ENCODE peak calls at places on chromosomes 5 and 9, in eight cellular contexts. X is H1, B is HCT116, N is sigmoid colon, K is HL-60, W is transverse colon, R is stomach, U is spleen. H is an unnamed sample. For H3K27me3, the result is how much of the 10 kb centered on the place peaks cover.

GRCh38 chr5:158881076-158881880 is 218.4 kb downstream of the EBF1 start:
- DNase-seq in X (no peak), B (no peak), N (no peak), K (no peak), W (no peak), R (no peak), U (no peak), H (no peak)

GRCh38 chr5:87770601-87771121 is 357.9 kb upstream of the CCNH start:
- DNase-seq in X (peak), B (no peak), N (no peak), K (no peak), W (no peak), R (no peak), U (peak), H (no peak)

GRCh38 chr5:151682751-151683331 is 3.9 kb downstream of the SPARC start:
- DNase-seq in X (no peak), B (no peak), N (no peak), K (no peak), W (no peak), R (no peak), U (no peak), H (no peak)

GRCh38 chr5:17000296-17000939 is 64.3 kb upstream of the MYO10 start:
- DNase-seq in X (no peak), B (peak), N (no peak), K (no peak), W (no peak), R (no peak), U (no peak), H (no peak)

GRCh38 chr5:139611703-139612584 is 36.2 kb upstream of the CXXC5 start:
- DNase-seq in X (no peak), B (no peak), N (no peak), K (no peak), W (no peak), R (no peak), U (no peak), H (no peak)

GRCh38 chr9:107983191-107983603 is 493.6 kb upstream of the KLF4 start:
- DNase-seq in X (no peak), B (no peak), N (no peak), K (no peak), W (no peak), R (no peak), U (no peak), H (no peak)

GRCh38 chr5:78594946-78595921 is 53.3 kb downstream of the LHFPL2 start:
- DNase-seq in X (no peak), B (peak), N (peak), K (no peak), W (peak), R (no peak), U (no peak), H (no peak)

GRCh38 chr5:88792144-88792840 is 90.7 kb downstream of the MEF2C start:
- DNase-seq in X (no peak), B (no peak), N (no peak), K (no peak), W (no peak), R (no peak), U (no peak), H (no peak)

GRCh38 chr5:75933489-75933888 is 149.7 kb upstream of the SV2C start:
- DNase-seq in X (no peak), B (no peak), N (no peak), K (no peak), W (peak), R (no peak), U (no peak), H (no peak)

GRCh38 chr5:132758406-132758805 is 11.2 kb downstream of the CCNI2 start:
- DNase-seq in X (no peak), B (no peak), N (no peak), K (no peak), W (peak), R (no peak), U (no peak), H (peak)

DNA sequence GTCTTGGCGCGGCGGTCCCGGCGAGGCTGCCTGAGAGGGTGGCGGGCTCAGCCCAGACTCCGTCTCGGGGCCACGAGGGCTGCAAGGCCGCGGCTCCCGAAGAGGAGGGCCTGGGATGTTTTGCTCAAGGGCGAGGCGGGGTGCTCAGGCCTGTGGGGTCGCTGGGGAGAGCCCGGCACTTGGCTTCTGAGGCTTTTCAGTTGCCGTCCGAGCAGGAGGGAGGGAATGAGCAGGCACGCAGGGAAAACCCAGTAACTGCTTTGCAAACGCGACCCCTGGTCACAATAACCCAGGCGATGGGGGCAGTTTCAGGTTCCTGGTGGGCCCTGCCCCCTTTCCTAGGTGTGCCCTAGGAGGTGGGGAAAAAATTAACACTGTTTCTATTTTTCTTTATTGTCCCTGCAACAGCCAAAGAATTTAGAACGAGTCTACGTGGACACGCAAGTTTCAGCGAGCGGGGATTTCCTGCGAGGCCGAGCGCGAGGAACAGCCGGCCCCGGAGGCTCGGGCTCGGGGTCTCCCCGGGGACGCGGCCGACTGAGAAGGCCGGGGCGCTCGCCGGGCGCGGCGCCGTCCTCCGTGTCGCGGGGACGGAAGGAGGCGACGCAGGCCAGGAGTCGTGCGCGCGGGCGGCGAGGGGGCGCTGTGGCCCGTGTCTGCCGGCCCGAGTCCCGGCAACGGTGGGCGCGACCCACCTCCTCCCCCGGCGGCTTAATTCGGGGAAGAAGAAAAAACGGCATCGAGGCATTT is 3.3 kb upstream of the IRX2 start:
- DNase-seq in X (peak), B (no peak), N (no peak), K (no peak), W (no peak), R (no peak), U (no peak), H (peak)
- H3K27me3 ChIP-seq in X (under half), B (under half), N (half or more), K (under half), W (half or more), R (under half), U (half or more), H (under half)

GRCh38 chr5:83095973-83096539 is 18.7 kb downstream of the XRCC4 start:
- DNase-seq in X (no peak), B (peak), N (no peak), K (no peak), W (no peak), R (no peak), U (no peak), H (no peak)
- TF ChIP-seq POLR2AphosphoS5 in X (no peak), B (peak), N (no peak), K (no peak), W (no peak), R (no peak), U (no peak), H (no peak)

GRCh38 chr9:96612105-96612965 is 7.3 kb downstream of the CDC14B start:
- DNase-seq in X (no peak), B (no peak), N (peak), K (no peak), W (peak), R (peak), U (no peak), H (no peak)
- H3K27ac ChIP-seq in X (peak), B (no peak), N (peak), K (no peak), W (peak), R (peak), U (no peak), H (no peak)

GRCh38 chr9:98942906-98943681 is 613 bp upstream of the COL15A1 start:
- DNase-seq in X (no peak), B (no peak), N (no peak), K (no peak), W (no peak), R (no peak), U (no peak), H (no peak)

GRCh38 chr9:98940278-98940677 is 3.4 kb upstream of the COL15A1 start:
- DNase-seq in X (no peak), B (no peak), N (no peak), K (no peak), W (no peak), R (no peak), U (no peak), H (no peak)

GRCh38 chr9:98944130-98945074 is 695 bp downstream of the COL15A1 start:
- DNase-seq in X (peak), B (no peak), N (peak), K (peak), W (no peak), R (no peak), U (no peak), H (no peak)

GRCh38 chr9:98941946-98942523 is 1.7 kb upstream of the COL15A1 start:
- DNase-seq in X (no peak), B (no peak), N (no peak), K (no peak), W (no peak), R (no peak), U (no peak), H (no peak)

GRCh38 chr9:98943682-98944129 is at the start of gene COL15A1:
- DNase-seq in X (no peak), B (no peak), N (peak), K (no peak), W (no peak), R (no peak), U (no peak), H (no peak)
- H3K27me3 ChIP-seq in X (under half), B (under half), N (under half), K (under half), W (under half), R (under half), U (under half), H (under half)

GRCh38 chr9:124124729-124125589 is 113.4 kb downstream of the LHX2 start:
- DNase-seq in X (no peak), B (no peak), N (no peak), K (no peak), W (no peak), R (no peak), U (no peak), H (no peak)

GRCh38 chr9:124125590-124126047 is 114.1 kb downstream of the LHX2 start:
- DNase-seq in X (peak), B (no peak), N (no peak), K (no peak), W (no peak), R (no peak), U (no peak), H (no peak)

GRCh38 chr9:124128568-124128967 is 117.0 kb downstream of the LHX2 start:
- DNase-seq in X (no peak), B (no peak), N (no peak), K (no peak), W (no peak), R (no peak), U (no peak), H (no peak)

GRCh38 chr9:124127290-124127646 is 115.7 kb downstream of the LHX2 start:
- DNase-seq in X (no peak), B (no peak), N (no peak), K (no peak), W (no peak), R (no peak), U (no peak), H (no peak)

DNA sequence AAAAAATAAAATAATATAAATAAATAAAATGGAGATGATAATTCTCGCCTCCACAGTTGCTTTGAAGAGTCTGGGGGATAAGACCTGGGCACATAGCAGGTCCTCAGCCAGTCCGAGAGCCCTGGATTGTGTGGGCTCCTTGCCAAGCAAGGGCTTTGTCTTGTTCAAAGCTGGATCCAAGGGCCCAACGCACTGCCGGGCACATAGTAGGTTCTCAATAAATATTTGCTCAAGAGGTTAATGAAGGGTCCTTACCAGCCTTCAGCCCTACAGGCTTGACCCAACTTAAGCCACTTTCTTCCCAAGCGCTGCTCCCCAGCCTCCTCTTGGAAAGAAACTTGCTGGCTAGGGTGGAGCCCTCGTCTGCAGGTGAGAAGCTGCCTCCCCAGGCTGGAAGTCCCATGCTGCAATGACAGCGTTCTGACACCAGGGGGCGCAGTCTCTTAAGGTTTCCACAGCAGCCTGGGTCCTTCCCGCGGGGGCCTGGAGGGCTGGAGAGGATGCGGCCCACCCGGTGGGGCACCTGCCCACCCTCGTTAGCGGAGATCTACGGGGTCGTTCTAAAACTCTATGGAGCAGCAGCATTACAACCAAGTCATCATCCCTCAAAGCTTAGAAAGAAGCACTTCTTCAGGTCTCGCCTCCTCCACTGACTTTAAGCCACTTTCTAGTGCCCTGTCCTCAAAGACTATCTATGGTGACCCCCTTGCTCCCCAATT is 115.2 kb downstream of the LHX2 start:
- DNase-seq in X (peak), B (peak), N (peak), K (peak), W (peak), R (peak), U (peak), H (no peak)
- TF ChIP-seq POLR2AphosphoS5 in X (no peak), B (no peak), N (no peak), K (no peak), W (no peak), R (no peak), U (peak), H (no peak)

GRCh38 chr5:170143710-170144109 is 38.0 kb downstream of the FOXI1 start:
- DNase-seq in X (peak), B (no peak), N (no peak), K (no peak), W (no peak), R (no peak), U (no peak), H (no peak)

GRCh38 chr5:170143091-170143490 is 37.4 kb downstream of the FOXI1 start:
- DNase-seq in X (peak), B (no peak), N (no peak), K (no peak), W (no peak), R (no peak), U (no peak), H (no peak)

GRCh38 chr5:170147051-170147785 is 41.5 kb downstream of the FOXI1 start:
- DNase-seq in X (peak), B (no peak), N (no peak), K (no peak), W (no peak), R (no peak), U (no peak), H (peak)

GRCh38 chr5:170144286-170145023 is 38.8 kb downstream of the FOXI1 start:
- DNase-seq in X (peak), B (no peak), N (no peak), K (no peak), W (no peak), R (no peak), U (no peak), H (no peak)

GRCh38 chr5:170145462-170145861 is 39.8 kb downstream of the FOXI1 start:
- DNase-seq in X (peak), B (peak), N (no peak), K (peak), W (no peak), R (no peak), U (no peak), H (no peak)
- H3K27ac ChIP-seq in X (no peak), B (no peak), N (no peak), K (no peak), W (no peak), R (no peak), U (no peak), H (no peak)

GRCh38 chr9:106862946-106863740 is at the start of gene ZNF462:
- DNase-seq in X (peak), B (no peak), N (peak), K (no peak), W (peak), R (no peak), U (no peak), H (no peak)
- H3K27me3 ChIP-seq in X (under half), B (under half), N (under half), K (half or more), W (under half), R (under half), U (half or more), H (under half)

GRCh38 chr5:111348659-111349058 is 124.5 kb downstream of the CAMK4 start:
- DNase-seq in X (no peak), B (no peak), N (no peak), K (no peak), W (no peak), R (no peak), U (no peak), H (no peak)
- TF ChIP-seq POLR2AphosphoS5 in X (no peak), B (no peak), N (no peak), K (no peak), W (no peak), R (no peak), U (no peak), H (no peak)

GRCh38 chr5:168268949-168269943 is 22.2 kb upstream of the WWC1 start:
- DNase-seq in X (peak), B (peak), N (peak), K (peak), W (peak), R (peak), U (peak), H (no peak)

GRCh38 chr5:168270446-168270845 is 21.0 kb upstream of the WWC1 start:
- DNase-seq in X (no peak), B (no peak), N (no peak), K (no peak), W (peak), R (no peak), U (no peak), H (no peak)

GRCh38 chr5:168273056-168273980 is 18.1 kb upstream of the WWC1 start:
- DNase-seq in X (no peak), B (no peak), N (no peak), K (no peak), W (no peak), R (no peak), U (no peak), H (no peak)

GRCh38 chr5:168266016-168266415 is 25.4 kb upstream of the WWC1 start:
- DNase-seq in X (no peak), B (no peak), N (no peak), K (no peak), W (no peak), R (no peak), U (no peak), H (no peak)

GRCh38 chr5:168269950-168270349 is 21.5 kb upstream of the WWC1 start:
- DNase-seq in X (no peak), B (no peak), N (no peak), K (no peak), W (no peak), R (no peak), U (no peak), H (no peak)
- H3K27ac ChIP-seq in X (no peak), B (no peak), N (peak), K (no peak), W (peak), R (peak), U (no peak), H (no peak)

H was measured in vagina.